ENCODE peak calls at places on chromosomes 12 and 14, in eight cellular contexts. S is IMR-90, B is right cardiac atrium, R is transverse colon, F is K562, U is aorta, H is RWPE1, W is esophagus squamous epithelium. J is an unnamed sample.

GRCh38 chr12:122021822-122022392 is at the start of gene BCL7A:
- DNase-seq in U (peak), B (peak), F (peak), S (peak), R (peak), W (no peak), H (peak), J (peak)

GRCh38 chr14:96434040-96434439 is 42.1 kb downstream of the AK7 start:
- DNase-seq in W (no peak), F (no peak), B (no peak), U (no peak), S (no peak), R (no peak), H (no peak), J (no peak)

GRCh38 chr12:19482036-19482435 is 42.7 kb downstream of the AEBP2 start:
- DNase-seq in B (no peak), W (no peak), F (no peak), H (no peak), S (no peak), R (no peak), U (no peak), J (no peak)

GRCh38 chr12:4584281-4584680 is 22.3 kb downstream of the DYRK4 start:
- DNase-seq in U (no peak), B (no peak), W (no peak), H (no peak), R (no peak), F (no peak), S (no peak), J (no peak)

GRCh38 chr12:22289250-22289649 is 45.3 kb downstream of the ST8SIA1 start:
- DNase-seq in U (no peak), R (no peak), H (no peak), F (no peak), B (no peak), W (no peak), S (no peak), J (no peak)

GRCh38 chr12:57694459-57695019 is 607 bp downstream of the OS9 start:
- DNase-seq in W (no peak), R (peak), U (no peak), S (no peak), B (no peak), F (peak), H (peak), J (no peak)

GRCh38 chr12:67804168-67804567 is 155.6 kb downstream of the DYRK2 start:
- DNase-seq in S (no peak), R (no peak), B (no peak), H (no peak), U (no peak), W (no peak), F (no peak), J (no peak)

GRCh38 chr14:94636744-94637412 is 24.7 kb downstream of the SERPINA3 start:
- DNase-seq in U (no peak), S (no peak), B (no peak), H (no peak), W (no peak), R (no peak), F (peak), J (no peak)

GRCh38 chr12:113700943-113701342 is 229.3 kb upstream of the LHX5 start:
- DNase-seq in B (no peak), F (no peak), R (no peak), H (no peak), U (no peak), W (no peak), S (peak), J (no peak)

GRCh38 chr12:132317233-132317938 is 12.0 kb downstream of the GALNT9 start:
- DNase-seq in F (no peak), S (no peak), U (peak), B (no peak), W (no peak), H (no peak), R (no peak), J (no peak)

GRCh38 chr12:16467304-16467703 is 119.9 kb downstream of the MGST1 start:
- DNase-seq in R (no peak), S (no peak), H (no peak), U (no peak), W (no peak), F (no peak), B (no peak), J (no peak)

GRCh38 chr14:64971890-64972785 is at the start of gene RAB15:
- DNase-seq in B (peak), R (peak), W (no peak), U (peak), H (peak), S (peak), F (no peak), J (peak)

GRCh38 chr12:54282949-54283593 is 2.5 kb downstream of the HNRNPA1 start:
- DNase-seq in S (no peak), H (no peak), F (peak), W (no peak), B (no peak), R (peak), U (no peak), J (no peak)

GRCh38 chr12:69688496-69689427 is 10.3 kb downstream of the BEST3 start:
- DNase-seq in H (peak), U (peak), S (peak), R (peak), W (no peak), F (peak), B (peak), J (peak)

GRCh38 chr12:793037-793436 is 40.7 kb downstream of the WNK1 start:
- DNase-seq in U (no peak), S (peak), W (no peak), F (no peak), R (no peak), H (no peak), B (no peak), J (no peak)

GRCh38 chr12:32893458-32893857 is 3.1 kb downstream of the PKP2 start:
- DNase-seq in S (no peak), U (no peak), W (no peak), R (no peak), B (no peak), F (no peak), H (no peak), J (no peak)

GRCh38 chr12:96035283-96036236 is at the start of gene LTA4H:
- DNase-seq in F (peak), R (peak), B (peak), H (peak), U (peak), W (peak), S (peak), J (peak)

GRCh38 chr12:65596514-65597010 is 227.7 kb upstream of the HMGA2 start:
- DNase-seq in H (peak), U (no peak), W (no peak), B (no peak), R (no peak), S (peak), F (no peak), J (no peak)

GRCh38 chr14:21011136-21011535 is 12.0 kb downstream of the SLC39A2 start:
- DNase-seq in W (no peak), B (no peak), F (no peak), U (no peak), H (no peak), S (no peak), R (no peak), J (no peak)

GRCh38 chr14:53807580-53807979 is 149.0 kb downstream of the BMP4 start:
- DNase-seq in W (no peak), B (no peak), U (no peak), S (no peak), R (no peak), F (no peak), H (no peak), J (no peak)

GRCh38 chr14:27050195-27050594 is 452.4 kb upstream of the NOVA1 start:
- DNase-seq in F (no peak), U (no peak), B (no peak), S (no peak), W (no peak), R (no peak), H (no peak), J (no peak)

GRCh38 chr14:88323520-88324199 is 591 bp upstream of the KCNK10 start:
- DNase-seq in U (no peak), B (no peak), R (no peak), S (peak), H (no peak), F (no peak), W (no peak), J (no peak)

GRCh38 chr12:126051611-126052107 is 986.4 kb downstream of the AACS start:
- DNase-seq in S (no peak), W (no peak), F (no peak), H (peak), B (no peak), R (no peak), U (no peak), J (no peak)

GRCh38 chr12:704516-705242 is 41.4 kb upstream of the NINJ2 start:
- DNase-seq in H (no peak), S (no peak), U (no peak), W (no peak), F (no peak), B (no peak), R (no peak), J (no peak)

GRCh38 chr12:623172-623864 is 39.9 kb downstream of the NINJ2 start:
- DNase-seq in S (no peak), W (no peak), H (no peak), B (no peak), R (no peak), F (no peak), U (no peak), J (no peak)

GRCh38 chr12:6338955-6339761 is 2.7 kb downstream of the TNFRSF1A start:
- DNase-seq in W (no peak), S (no peak), F (no peak), H (no peak), U (no peak), R (no peak), B (no peak), J (no peak)
- H3K27ac ChIP-seq in W (peak), S (peak), F (peak), H (peak), U (no peak), R (peak), B (peak), J (peak)

GRCh38 chr12:6065131-6065871 is 59.2 kb downstream of the VWF start:
- DNase-seq in W (no peak), B (no peak), H (no peak), R (no peak), U (no peak), S (no peak), F (no peak), J (no peak)

GRCh38 chr12:6067152-6067916 is 57.1 kb downstream of the VWF start:
- DNase-seq in H (peak), U (no peak), S (peak), R (no peak), W (no peak), B (peak), F (peak), J (peak)

GRCh38 chr12:6066651-6067050 is 57.8 kb downstream of the VWF start:
- DNase-seq in U (no peak), R (no peak), F (no peak), W (no peak), B (no peak), H (no peak), S (no peak), J (no peak)

GRCh38 chr12:6068226-6068625 is 56.2 kb downstream of the VWF start:
- DNase-seq in H (no peak), R (no peak), S (no peak), W (no peak), F (no peak), B (no peak), U (no peak), J (no peak)

DNA sequence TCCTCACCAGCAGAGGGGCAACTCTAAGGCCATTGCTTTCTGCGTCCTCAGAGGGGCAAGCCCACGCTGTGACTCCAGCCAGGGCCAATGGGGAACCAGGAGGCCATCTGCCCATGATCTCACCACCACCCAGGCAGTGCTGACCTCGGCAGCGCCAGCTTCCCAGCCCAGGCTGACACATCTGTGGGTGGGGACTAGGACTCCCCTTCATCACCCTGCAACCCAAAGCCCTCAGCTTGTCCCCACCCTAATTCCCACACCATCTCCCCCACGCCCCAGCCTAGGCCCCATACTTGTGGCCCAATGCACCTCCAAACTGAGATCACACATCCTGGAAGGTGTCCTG is 58.6 kb downstream of the VWF start:
- DNase-seq in U (peak), H (no peak), B (no peak), W (no peak), F (no peak), R (no peak), S (no peak), J (no peak)
- H3K27ac ChIP-seq in U (no peak), H (no peak), B (no peak), W (peak), F (no peak), R (no peak), S (no peak), J (no peak)

GRCh38 chr14:32627545-32628298 is 298.6 kb downstream of the AKAP6 start:
- DNase-seq in B (no peak), R (no peak), H (no peak), F (no peak), S (no peak), U (no peak), W (no peak), J (no peak)
- H3K27ac ChIP-seq in B (no peak), R (no peak), H (no peak), F (no peak), S (no peak), U (no peak), W (no peak), J (no peak)

DNA sequence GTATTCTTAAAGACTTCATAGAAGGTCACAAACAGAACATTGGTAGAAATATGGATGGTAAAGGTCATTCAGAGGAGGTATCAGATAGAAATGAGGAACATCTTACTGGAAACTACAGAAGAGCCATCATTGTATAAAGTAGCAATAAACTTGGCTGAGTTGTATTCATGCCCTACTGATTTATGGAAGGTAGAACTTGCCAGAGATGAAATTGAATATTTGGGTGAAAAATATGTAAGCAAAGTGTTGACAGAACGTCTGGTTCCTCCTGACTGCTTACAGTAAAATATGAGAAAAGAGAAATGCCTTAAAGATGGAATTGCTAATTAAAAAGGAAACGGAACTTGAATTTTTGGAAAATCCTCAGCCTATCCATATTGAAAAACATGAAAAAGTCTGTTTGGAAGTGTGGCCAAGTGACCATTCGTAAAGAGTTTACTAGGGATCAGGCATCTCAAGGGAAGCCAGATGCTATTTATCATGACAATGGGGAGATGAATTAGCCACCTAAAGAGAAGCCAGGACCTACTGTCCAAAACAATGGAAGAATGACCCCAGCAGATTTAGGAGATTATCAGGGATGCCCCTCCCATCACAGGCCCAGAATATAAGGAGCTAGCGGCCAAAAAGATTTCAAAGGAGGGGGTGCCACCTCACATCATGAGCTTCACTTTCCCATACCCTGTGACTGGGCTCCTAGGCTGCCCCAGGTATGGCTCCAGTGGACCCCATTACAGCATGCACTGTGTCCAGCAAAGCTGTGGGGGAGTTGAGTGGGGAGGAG is 189.3 kb downstream of the ITPR2 start:
- DNase-seq in W (no peak), R (no peak), U (no peak), F (no peak), B (no peak), S (no peak), H (no peak), J (no peak)
- H3K27ac ChIP-seq in W (no peak), R (peak), U (no peak), F (no peak), B (no peak), S (no peak), H (no peak), J (peak)

GRCh38 chr12:104722541-104723534 is 235.3 kb downstream of the SLC41A2 start:
- DNase-seq in H (no peak), U (no peak), W (no peak), F (peak), S (no peak), R (no peak), B (no peak), J (no peak)

GRCh38 chr12:104721944-104722343 is 236.1 kb downstream of the SLC41A2 start:
- DNase-seq in F (no peak), S (no peak), B (no peak), H (no peak), U (no peak), R (no peak), W (no peak), J (no peak)

GRCh38 chr12:104719700-104720345 is 238.3 kb downstream of the SLC41A2 start:
- DNase-seq in H (no peak), U (no peak), R (no peak), B (no peak), W (no peak), S (no peak), F (no peak), J (no peak)

GRCh38 chr12:104720346-104721064 is 237.6 kb downstream of the SLC41A2 start:
- DNase-seq in H (no peak), S (peak), U (no peak), F (no peak), W (no peak), B (no peak), R (peak), J (peak)

GRCh38 chr12:104721065-104721458 is 237.0 kb downstream of the SLC41A2 start:
- DNase-seq in W (no peak), B (no peak), U (no peak), F (no peak), R (no peak), S (no peak), H (no peak), J (no peak)
- H3K27ac ChIP-seq in W (peak), B (no peak), U (no peak), F (no peak), R (peak), S (no peak), H (no peak), J (peak)

GRCh38 chr14:44961151-44961729 is 507 bp downstream of the KLHL28 start:
- DNase-seq in F (peak), B (peak), S (peak), H (peak), U (peak), W (no peak), R (peak), J (peak)
- H3K27ac ChIP-seq in F (peak), B (peak), S (peak), H (peak), U (no peak), W (peak), R (peak), J (peak)